ENCODE peak calls at places on chromosomes 5 and 9, in five cellular contexts. L is A549, C is DND-41, T is fibroblast of mammary gland, V is cardiac muscle cell. B is an unnamed sample.

GRCh38 chr5:97929383-97929782 is 746.3 kb upstream of the RIOK2 start:
- DNase-seq in L (no peak), C (no peak), T (peak; percentile 54), V (no peak), B (no peak)

GRCh38 chr9:107465467-107466451 is 23.8 kb downstream of the KLF4 start:
- DNase-seq in L (peak; percentile 84), C (no peak), T (peak; percentile 61), V (peak; percentile 78), B (peak; percentile 53)

GRCh38 chr9:34363619-34364351 is 12.9 kb downstream of the MYORG start:
- DNase-seq in L (no peak), C (no peak), T (no peak), V (no peak), B (no peak)

GRCh38 chr5:159819671-159820411 is 96.4 kb upstream of the ADRA1B start:
- DNase-seq in L (no peak), C (no peak), T (peak; percentile 92), V (no peak), B (no peak)

GRCh38 chr5:80406980-80407734 is 707 bp upstream of the ZFYVE16 start:
- DNase-seq in L (no peak), C (peak; percentile 22), T (peak; percentile 65), V (no peak), B (peak; percentile 39)

GRCh38 chr5:132071338-132071707 is 2.3 kb upstream of the CSF2 start:
- DNase-seq in L (no peak), C (no peak), T (no peak), V (no peak), B (no peak)

GRCh38 chr5:133552925-133553525 is 59.3 kb downstream of the FSTL4 start:
- DNase-seq in L (peak; percentile 62), C (peak; percentile 58), T (peak; percentile 46), V (peak; percentile 75), B (no peak)

GRCh38 chr5:91176288-91177016 is 206.7 kb downstream of the ARRDC3 start:
- DNase-seq in L (no peak), C (no peak), T (no peak), V (peak; percentile 58), B (no peak)

GRCh38 chr5:150155258-150156032 is at the start of gene PDGFRB:
- DNase-seq in L (no peak), C (peak; percentile 81), T (peak; percentile 91), V (peak; percentile 58), B (peak; percentile 75)

GRCh38 chr9:113343732-113344231 is 3.7 kb upstream of the WDR31 start:
- DNase-seq in L (no peak), C (peak; percentile 60), T (peak; percentile 46), V (peak; percentile 95), B (peak; percentile 67)

GRCh38 chr5:96794757-96795156 is 13.0 kb downstream of the ERAP1 start:
- DNase-seq in L (no peak), C (no peak), T (no peak), V (no peak), B (no peak)

GRCh38 chr5:158135682-158136176 is 276.8 kb upstream of the CLINT1 start:
- DNase-seq in L (no peak), C (no peak), T (peak; percentile 57), V (no peak), B (no peak)

GRCh38 chr9:98555851-98556465 is 152.8 kb downstream of the GABBR2 start:
- DNase-seq in L (no peak), C (no peak), T (no peak), V (no peak), B (no peak)

GRCh38 chr9:114088571-114089170 is 10.4 kb downstream of the KIF12 start:
- DNase-seq in L (no peak), C (no peak), T (no peak), V (no peak), B (no peak)

GRCh38 chr5:177113566-177114424 is 19.8 kb upstream of the NSD1 start:
- DNase-seq in L (peak; percentile 94), C (peak; percentile 78), T (peak; percentile 75), V (peak; percentile 69), B (no peak)

GRCh38 chr5:123803359-123803758 is 291.4 kb downstream of the CSNK1G3 start:
- DNase-seq in L (no peak), C (no peak), T (no peak), V (no peak), B (no peak)

GRCh38 chr5:126394211-126394828 is 28.9 kb upstream of the GRAMD2B start:
- DNase-seq in L (no peak), C (no peak), T (no peak), V (no peak), B (no peak)

GRCh38 chr5:176133877-176134276 is 104.3 kb upstream of the SIMC1 start:
- DNase-seq in L (no peak), C (no peak), T (no peak), V (no peak), B (no peak)

GRCh38 chr5:88377705-88378656 is 109.3 kb upstream of the TMEM161B start:
- DNase-seq in L (no peak), C (no peak), T (no peak), V (no peak), B (no peak)

GRCh38 chr5:95519681-95520080 is 35.1 kb downstream of the SKIC3 start:
- DNase-seq in L (no peak), C (no peak), T (no peak), V (no peak), B (no peak)

DNA sequence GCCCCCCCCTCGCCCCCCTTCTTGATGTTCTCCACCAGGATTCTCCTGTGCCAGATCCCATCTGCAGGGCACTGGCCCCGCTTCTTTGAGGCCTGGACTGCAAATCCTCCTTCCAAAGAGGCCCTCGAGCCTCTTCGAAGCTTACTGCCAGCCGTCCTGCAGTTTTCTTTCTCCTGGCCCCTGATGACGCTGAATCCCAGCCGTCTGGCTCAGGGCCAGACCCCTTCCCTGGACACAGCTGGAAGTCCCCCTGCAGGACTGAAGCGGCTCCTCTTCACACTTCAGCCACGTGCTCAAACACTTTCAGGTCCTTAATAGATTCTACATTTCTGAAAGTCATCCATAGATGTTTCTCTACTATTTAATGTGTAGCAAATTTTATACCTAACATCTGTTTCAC is 121.5 kb downstream of the EHMT1 start:
- DNase-seq in L (no peak), C (no peak), T (peak; percentile 62), V (peak; percentile 59), B (no peak)
- TF ChIP-seq CTCF in L (no peak), C (no peak), T (no peak), V (peak; percentile 15), B (no peak)

DNA sequence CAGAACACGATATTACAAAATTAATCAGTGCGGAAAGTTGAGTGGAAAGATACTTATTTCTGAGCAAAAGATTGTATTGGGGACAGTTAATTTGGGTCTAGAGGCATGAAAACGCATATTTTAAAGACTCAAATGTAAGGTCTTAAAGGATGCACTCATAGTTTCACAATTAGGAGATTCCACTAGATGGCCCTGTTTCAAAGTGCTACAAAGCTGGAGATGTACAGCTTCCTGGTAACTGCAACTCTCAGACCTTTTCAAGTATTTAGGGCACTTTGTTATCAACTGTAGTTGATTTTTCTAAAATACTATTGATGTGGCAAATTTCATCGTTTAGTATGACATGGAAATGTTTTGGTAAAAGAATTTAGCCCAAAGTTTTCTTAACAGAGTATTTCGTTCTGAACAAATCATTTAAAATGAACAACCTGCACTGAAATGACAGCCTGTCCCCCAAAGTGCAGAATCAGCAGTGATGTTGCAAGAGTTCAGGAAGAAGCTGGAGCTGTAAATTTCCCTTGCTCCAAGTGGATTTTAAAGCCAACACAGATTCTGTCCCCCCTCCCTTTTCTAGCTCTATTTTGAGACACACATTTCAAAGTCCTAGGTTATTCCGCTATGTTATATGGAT is 16.2 kb upstream of the NDUFB6 start:
- DNase-seq in L (peak; percentile 53), C (no peak), T (peak; percentile 69), V (peak; percentile 46), B (no peak)
- TF ChIP-seq CTCF in L (peak; percentile 77), C (peak; percentile 61), T (peak; percentile 68), V (peak; percentile 57), B (no peak)

GRCh38 chr9:127898433-127899199 is 787 bp downstream of the ST6GALNAC6 start:
- DNase-seq in L (no peak), C (no peak), T (peak; percentile 95), V (peak; percentile 45), B (no peak)

GRCh38 chr9:127895811-127896210 is 3.6 kb downstream of the ST6GALNAC6 start:
- DNase-seq in L (no peak), C (no peak), T (no peak), V (no peak), B (no peak)

GRCh38 chr9:127896395-127897193 is 2.8 kb downstream of the ST6GALNAC6 start:
- DNase-seq in L (no peak), C (no peak), T (no peak), V (no peak), B (no peak)

GRCh38 chr9:127897194-127897692 is 2.2 kb downstream of the ST6GALNAC6 start:
- DNase-seq in L (peak; percentile 69), C (no peak), T (peak; percentile 86), V (peak; percentile 93), B (peak; percentile 63)

DNA sequence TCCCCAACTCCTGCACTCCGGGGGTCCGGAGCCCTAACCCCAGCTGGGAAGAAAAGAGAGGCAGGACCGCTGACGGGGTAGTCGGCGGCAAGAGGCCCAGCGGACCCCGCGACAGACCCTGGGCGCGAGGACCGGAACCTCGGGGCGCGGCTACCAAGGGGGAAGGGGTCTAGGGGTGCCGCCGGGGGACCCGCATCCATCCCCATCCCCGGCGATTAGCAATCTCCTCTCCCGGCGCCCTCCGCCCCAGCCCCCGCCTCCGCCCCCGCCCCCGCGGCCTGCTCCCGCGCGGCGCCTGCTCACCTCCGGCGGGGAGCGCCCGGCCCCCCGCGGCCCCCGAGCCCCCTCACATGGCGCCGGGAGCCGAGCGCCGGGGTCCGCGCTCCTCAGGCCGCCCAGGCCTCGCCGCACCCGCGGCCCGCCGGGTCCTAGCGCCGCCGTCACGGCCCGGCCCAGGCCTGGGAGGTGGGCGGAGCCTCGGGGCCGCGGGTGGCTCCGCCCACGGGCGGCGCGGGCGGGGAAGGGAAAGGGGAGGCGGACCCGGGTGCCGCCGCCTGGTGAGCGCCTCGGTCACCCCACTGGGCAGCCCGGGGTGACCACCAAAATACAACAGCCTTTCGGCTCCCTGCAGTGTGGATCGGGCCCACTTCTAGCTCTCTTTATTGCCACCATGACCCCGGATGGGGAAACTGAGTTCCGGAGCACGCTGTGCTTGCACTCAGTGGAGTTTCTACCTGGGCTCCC is at the start of gene ST6GALNAC6:
- DNase-seq in L (peak; percentile 69), C (peak; percentile 66), T (peak; percentile 63), V (peak; percentile 92), B (peak; percentile 54)
- TF ChIP-seq CTCF in L (no peak), C (peak; percentile 4), T (no peak), V (no peak), B (no peak)

DNA sequence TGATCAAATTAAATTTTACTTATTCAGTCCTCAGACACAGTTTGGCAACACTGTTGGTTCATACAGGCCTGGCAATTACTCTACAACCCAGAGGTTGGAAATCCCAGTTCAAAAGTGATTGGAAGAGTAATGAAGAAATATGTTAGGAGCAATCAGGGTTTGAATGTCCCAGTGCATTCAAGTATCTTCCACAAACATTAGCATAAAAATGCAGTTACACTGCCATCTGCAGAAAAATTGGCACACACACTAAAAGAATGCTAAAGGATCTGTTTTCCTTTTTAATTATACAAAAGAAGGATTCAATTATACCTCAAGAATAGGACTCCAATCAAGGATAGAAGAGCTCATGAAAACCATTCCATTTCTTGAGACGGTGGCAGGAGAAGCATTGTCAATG is 130.2 kb downstream of the DNAH5 start:
- DNase-seq in L (no peak), C (no peak), T (peak; percentile 1), V (no peak), B (no peak)
- TF ChIP-seq CTCF in L (no peak), C (no peak), T (no peak), V (no peak), B (no peak)

B was measured in mesothelial cell of epicardium.